ENCODE peak calls at places on chromosomes 2 and 18, in ten cellular contexts. P is GDM1; H is Calu3; U is H54; I is activated naive CD8-positive, alpha-beta T cell treated with anti-CD3 and anti-CD28 coated beads for 36 hours; L is substantia nigra; E is EH; R is epithelial cell of esophagus; N is HCT116; J is sciatic nerve. A is an unnamed sample.

GRCh38 chr2:186575302-186575701 is 14.6 kb upstream of the ITGAV start:
- DNase-seq in P (peak), H (peak), U (peak), I (no peak), L (no peak), E (peak), R (peak), N (peak), J (no peak), A (peak)

GRCh38 chr2:216666461-216667233 is 28.7 kb downstream of the IGFBP5 start:
- DNase-seq in P (peak), H (peak), U (peak), I (peak), L (peak), E (peak), R (peak), N (peak), J (peak), A (peak)

GRCh38 chr18:79445221-79445620 is 49.5 kb downstream of the NFATC1 start:
- DNase-seq in P (no peak), H (no peak), U (no peak), I (no peak), L (no peak), E (no peak), R (no peak), N (no peak), J (no peak), A (no peak)

GRCh38 chr2:152434395-152435182 is 99.6 kb downstream of the FMNL2 start:
- DNase-seq in P (no peak), H (no peak), U (no peak), I (no peak), L (no peak), E (no peak), R (no peak), N (no peak), J (no peak), A (no peak)

GRCh38 chr18:23213200-23213599 is 77.9 kb downstream of the CABLES1 start:
- DNase-seq in P (no peak), H (no peak), U (no peak), I (no peak), L (no peak), E (peak), R (no peak), N (no peak), J (no peak), A (no peak)

GRCh38 chr18:46042571-46043123 is 29.4 kb downstream of the PSTPIP2 start:
- DNase-seq in P (peak), H (no peak), U (no peak), I (peak), L (no peak), E (peak), R (peak), N (no peak), J (no peak), A (peak)

GRCh38 chr2:176729706-176730569 is 460.7 kb downstream of the MTX2 start:
- DNase-seq in P (no peak), H (peak), U (no peak), I (no peak), L (no peak), E (peak), R (no peak), N (no peak), J (peak), A (no peak)

GRCh38 chr2:14634885-14635871 is 2.7 kb downstream of the LRATD1 start:
- DNase-seq in P (no peak), H (peak), U (no peak), I (no peak), L (peak), E (peak), R (peak), N (no peak), J (peak), A (peak)

GRCh38 chr2:152743004-152743403 is 24.6 kb downstream of the ARL6IP6 start:
- DNase-seq in P (no peak), H (no peak), U (no peak), I (no peak), L (no peak), E (no peak), R (peak), N (peak), J (no peak), A (no peak)

GRCh38 chr18:63823516-63824219 is 48.5 kb downstream of the SERPINB7 start:
- DNase-seq in P (no peak), H (peak), U (no peak), I (no peak), L (peak), E (peak), R (peak), N (peak), J (peak), A (no peak)

GRCh38 chr2:23436346-23437099 is 51.5 kb downstream of the KLHL29 start:
- DNase-seq in P (no peak), H (no peak), U (no peak), I (peak), L (no peak), E (peak), R (peak), N (no peak), J (no peak), A (peak)

GRCh38 chr2:144198116-144198515 is 321.8 kb downstream of the ZEB2 start:
- DNase-seq in P (no peak), H (peak), U (no peak), I (no peak), L (no peak), E (peak), R (peak), N (peak), J (no peak), A (no peak)

GRCh38 chr2:200406379-200406778 is 99.9 kb downstream of the SPATS2L start:
- DNase-seq in P (no peak), H (no peak), U (no peak), I (no peak), L (no peak), E (no peak), R (no peak), N (no peak), J (no peak), A (no peak)